ENCODE peak calls at places on chromosomes 5 and 9, in six cellular contexts. X is endothelial cell of umbilical vein, P is GM23248, G is keratinocyte, T is GM23338, L is H1. E is an unnamed sample.

GRCh38 chr5:174559141-174559540 is 165.2 kb upstream of the MSX2 start:
- DNase-seq in X (no peak), P (no peak), G (peak; percentile 61), T (no peak), L (no peak), E (no peak)

GRCh38 chr5:115179068-115179958 is 9.6 kb upstream of the TRIM36 start:
- DNase-seq in X (no peak), P (peak; percentile 44), G (no peak), T (peak; percentile 69), L (no peak), E (no peak)

GRCh38 chr5:38716516-38716915 is 129.3 kb upstream of the OSMR start:
- DNase-seq in X (no peak), P (no peak), G (no peak), T (no peak), L (no peak), E (no peak)

GRCh38 chr5:111853748-111854147 is 96.8 kb upstream of the NREP start:
- DNase-seq in X (no peak), P (no peak), G (no peak), T (no peak), L (no peak), E (no peak)

GRCh38 chr9:20558609-20559016 is 63.7 kb downstream of the MLLT3 start:
- DNase-seq in X (peak; percentile 23), P (peak; percentile 97), G (peak; percentile 28), T (peak; percentile 37), L (peak; percentile 3), E (no peak)

GRCh38 chr9:131826966-131827525 is 87.2 kb upstream of the RAPGEF1 start:
- DNase-seq in X (no peak), P (no peak), G (peak; percentile 25), T (no peak), L (no peak), E (no peak)

GRCh38 chr9:2727966-2728613 is 10.8 kb downstream of the KCNV2 start:
- DNase-seq in X (peak; percentile 76), P (peak; percentile 81), G (no peak), T (peak; percentile 63), L (no peak), E (peak; percentile 4)

GRCh38 chr9:121369595-121370265 is at the start of gene STOM:
- DNase-seq in X (peak; percentile 89), P (peak; percentile 93), G (peak; percentile 71), T (peak; percentile 73), L (no peak), E (no peak)

GRCh38 chr5:167460449-167461020 is 830.9 kb upstream of the WWC1 start:
- DNase-seq in X (no peak), P (no peak), G (no peak), T (no peak), L (no peak), E (no peak)

GRCh38 chr5:371811-372555 is 50.5 kb downstream of the AHRR start:
- DNase-seq in X (no peak), P (peak; percentile 40), G (no peak), T (no peak), L (no peak), E (no peak)

GRCh38 chr5:150619359-150620230 is 20.9 kb upstream of the SYNPO start:
- DNase-seq in X (peak; percentile 71), P (peak; percentile 96), G (no peak), T (no peak), L (no peak), E (no peak)

GRCh38 chr9:109519366-109519765 is 21.3 kb upstream of the PTPN3 start:
- DNase-seq in X (no peak), P (no peak), G (no peak), T (no peak), L (no peak), E (no peak)

GRCh38 chr9:4820172-4820571 is 27.4 kb downstream of the RCL1 start:
- DNase-seq in X (no peak), P (no peak), G (no peak), T (no peak), L (no peak), E (no peak)

GRCh38 chr9:122005597-122005996 is 87.5 kb downstream of the TTLL11 start:
- DNase-seq in X (peak; percentile 47), P (peak; percentile 63), G (no peak), T (peak; percentile 27), L (no peak), E (no peak)

GRCh38 chr5:124056326-124057160 is 544.6 kb downstream of the CSNK1G3 start:
- DNase-seq in X (no peak), P (no peak), G (no peak), T (no peak), L (no peak), E (no peak)

GRCh38 chr5:154086123-154086522 is 47.4 kb downstream of the MFAP3 start:
- DNase-seq in X (no peak), P (no peak), G (no peak), T (no peak), L (no peak), E (no peak)

GRCh38 chr9:72592501-72593403 is 71.3 kb downstream of the TMC1 start:
- DNase-seq in X (peak; percentile 79), P (peak; percentile 74), G (peak; percentile 25), T (peak; percentile 78), L (no peak), E (no peak)

GRCh38 chr9:81589819-81590218 is 99.5 kb downstream of the TLE1 start:
- DNase-seq in X (no peak), P (no peak), G (no peak), T (no peak), L (no peak), E (no peak)

GRCh38 chr5:36152324-36153298 is 700 bp downstream of the SKP2 start:
- DNase-seq in X (peak; percentile 3), P (peak; percentile 48), G (no peak), T (peak; percentile 21), L (no peak), E (no peak)

GRCh38 chr9:119898316-119898715 is 529.1 kb upstream of the BRINP1 start:
- DNase-seq in X (no peak), P (no peak), G (no peak), T (no peak), L (no peak), E (no peak)

GRCh38 chr9:108515856-108516255 is 339.9 kb downstream of the ACTL7B start:
- DNase-seq in X (no peak), P (no peak), G (no peak), T (peak; percentile 24), L (no peak), E (no peak)

GRCh38 chr5:61228229-61228628 is 66.0 kb upstream of the SMIM15 start:
- DNase-seq in X (peak; percentile 42), P (no peak), G (no peak), T (no peak), L (no peak), E (no peak)

GRCh38 chr9:93952119-93952783 is 2.9 kb downstream of the BARX1 start:
- DNase-seq in X (no peak), P (no peak), G (no peak), T (peak; percentile 61), L (no peak), E (no peak)
- H3K4me2 ChIP-seq in X (no peak overlapping the region), P (peak overlapping the region; percentile 28), G (peak overlapping the region; percentile 88), T (peak overlapping the region; percentile 87), L (peak overlapping the region; percentile 66), E (no peak overlapping the region)

DNA sequence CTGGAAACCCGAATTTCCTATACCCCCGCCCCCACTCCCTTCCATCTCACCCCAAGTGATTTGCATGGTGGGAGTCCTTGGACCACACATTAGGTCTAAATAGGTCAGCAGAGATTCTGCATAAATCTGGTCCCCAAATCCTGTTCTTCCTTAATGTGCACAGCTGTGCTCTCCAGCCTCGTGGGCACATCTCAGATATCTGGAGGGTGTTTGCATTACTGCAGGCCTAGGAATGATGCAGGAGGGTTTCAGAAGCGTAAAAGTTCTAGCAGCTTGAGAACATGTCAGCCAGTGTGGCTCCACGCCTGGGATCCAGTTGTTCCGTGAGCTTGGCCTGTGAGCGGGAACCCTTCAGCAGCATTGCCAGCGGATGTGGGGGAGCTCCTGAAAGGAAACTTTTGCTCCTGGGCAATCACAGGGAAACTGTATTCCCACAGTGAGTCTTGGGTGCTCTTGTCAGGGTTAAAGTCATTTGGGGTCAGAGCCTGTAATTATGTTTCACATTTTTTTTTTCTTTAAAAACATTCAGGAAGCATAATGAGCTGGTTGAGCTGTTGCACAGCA is 12.9 kb downstream of the ARHGAP26 start:
- DNase-seq in X (no peak), P (peak; percentile 12), G (no peak), T (no peak), L (no peak), E (no peak)
- H4K20me1 ChIP-seq in X (no peaks in the 10 kb centered on the region), P (no peaks in the 10 kb centered on the region), G (no peaks in the 10 kb centered on the region), T (peaks cover 14% of the 10 kb centered on the region), L (peaks cover 2% of the 10 kb centered on the region), E (no peaks in the 10 kb centered on the region)

DNA sequence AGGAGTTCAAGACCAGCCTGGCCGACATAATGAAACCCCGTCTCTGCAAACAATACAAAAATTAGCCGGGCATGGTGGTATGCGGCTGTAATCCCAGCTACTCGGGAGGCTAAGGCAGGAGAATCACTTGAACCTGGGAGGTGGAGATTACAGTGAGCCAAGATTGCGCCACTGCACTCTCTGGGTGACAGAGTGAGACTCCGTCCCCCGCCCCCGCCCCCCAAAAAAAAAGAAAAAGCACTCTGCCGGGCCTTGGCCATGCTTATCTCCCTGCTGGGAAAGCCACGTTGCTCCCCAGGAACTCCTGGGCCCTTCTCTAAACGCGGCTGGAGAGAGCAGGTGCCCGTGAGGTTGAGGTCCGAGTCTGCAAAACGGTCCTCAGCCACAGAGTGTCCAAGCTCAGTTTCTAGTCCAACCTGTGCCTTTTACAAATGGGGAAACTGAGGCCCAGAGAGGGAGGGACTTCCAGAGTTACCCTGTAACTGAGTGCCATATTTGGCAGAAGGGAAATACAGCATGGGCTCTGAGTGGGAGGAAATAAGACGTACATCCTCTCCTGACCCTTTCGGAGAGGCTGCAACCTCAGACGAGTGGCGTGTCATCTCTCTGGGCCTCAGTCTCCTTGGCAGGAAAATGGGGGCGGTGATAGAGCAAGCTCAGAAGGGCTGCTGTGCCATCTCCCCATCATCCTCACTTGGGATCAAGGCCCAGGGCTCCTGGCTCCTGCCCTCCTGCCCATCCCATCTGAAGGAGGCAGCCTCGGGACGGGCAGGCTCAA is 6.6 kb upstream of the PHYHD1 start:
- DNase-seq in X (no peak), P (no peak), G (no peak), T (no peak), L (no peak), E (no peak)
- H3K4me2 ChIP-seq in X (no peak overlapping the region), P (peak overlapping the region; percentile 77), G (no peak overlapping the region), T (no peak overlapping the region), L (no peak overlapping the region), E (no peak overlapping the region)

GRCh38 chr5:10733426-10733825 is 27.6 kb downstream of the DAP start:
- DNase-seq in X (no peak), P (no peak), G (no peak), T (no peak), L (no peak), E (no peak)

GRCh38 chr5:10736354-10736753 is 24.7 kb downstream of the DAP start:
- DNase-seq in X (no peak), P (no peak), G (no peak), T (no peak), L (no peak), E (no peak)

GRCh38 chr5:10734050-10734709 is 26.9 kb downstream of the DAP start:
- DNase-seq in X (peak; percentile 83), P (no peak), G (no peak), T (no peak), L (no peak), E (no peak)

GRCh38 chr5:10735569-10736255 is 25.3 kb downstream of the DAP start:
- DNase-seq in X (no peak), P (no peak), G (no peak), T (no peak), L (no peak), E (no peak)

DNA sequence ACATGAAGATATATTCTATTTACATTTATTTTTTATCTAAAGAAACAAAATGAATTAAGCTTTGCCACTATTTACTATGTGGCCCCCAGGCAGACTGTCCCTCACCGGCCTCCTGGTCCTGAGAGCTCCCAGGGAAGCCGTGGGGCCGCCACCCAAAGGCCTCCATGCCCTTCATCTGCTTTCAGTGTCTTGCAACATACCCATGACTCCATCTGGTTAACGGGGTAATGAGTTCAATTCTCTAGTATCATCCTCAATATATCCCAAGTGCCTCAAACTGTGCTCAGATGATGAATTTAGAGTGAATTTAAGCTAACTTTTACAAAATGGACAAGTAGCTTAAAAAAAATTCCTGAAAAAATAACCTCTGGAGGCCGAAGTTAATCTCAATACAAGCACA is 26.2 kb downstream of the DAP start:
- DNase-seq in X (no peak), P (no peak), G (no peak), T (no peak), L (no peak), E (no peak)
- H4K20me1 ChIP-seq in X (no peaks in the 10 kb centered on the region), P (no peaks in the 10 kb centered on the region), G (no peaks in the 10 kb centered on the region), T (no peaks in the 10 kb centered on the region), L (no peaks in the 10 kb centered on the region), E (no peaks in the 10 kb centered on the region)